ENCODE peak calls at places on chromosomes 16 and 17, in five cellular contexts. One of them, this sample, is unnamed. For H3K9me3, the result is how much of the 10 kb centered on the place peaks cover.

GRCh38 chr16:49700928-49701685 is 154.8 kb downstream of the ZNF423 start:
- DNase-seq in H1: no peak
- DNase-seq in endothelial cell of umbilical vein: no peak
- DNase-seq in spleen: no peak
- DNase-seq in suprapubic skin: no peak
- DNase-seq in this sample: no peak

GRCh38 chr17:27621557-27621956 is 9.4 kb upstream of the LGALS9 start:
- DNase-seq in endothelial cell of umbilical vein: no peak
- DNase-seq in suprapubic skin: no peak
- DNase-seq in H1: no peak
- DNase-seq in spleen: no peak
- DNase-seq in this sample: no peak

GRCh38 chr17:82384730-82385429 is 13.3 kb downstream of the UTS2R start:
- DNase-seq in spleen: no peak
- DNase-seq in suprapubic skin: no peak
- DNase-seq in endothelial cell of umbilical vein: no peak
- DNase-seq in H1: no peak
- DNase-seq in this sample: no peak

GRCh38 chr17:48003686-48004120 is 32.8 kb downstream of the CDK5RAP3 start:
- DNase-seq in endothelial cell of umbilical vein: no peak
- DNase-seq in spleen: no peak
- DNase-seq in suprapubic skin: no peak
- DNase-seq in H1: no peak
- DNase-seq in this sample: no peak

GRCh38 chr17:17051380-17051779 is 9.1 kb downstream of the MPRIP start:
- DNase-seq in suprapubic skin: peak
- DNase-seq in H1: no peak
- DNase-seq in spleen: no peak
- DNase-seq in endothelial cell of umbilical vein: no peak
- DNase-seq in this sample: no peak

GRCh38 chr17:4950757-4951204 is at the start of gene ENO3:
- DNase-seq in suprapubic skin: no peak
- DNase-seq in endothelial cell of umbilical vein: no peak
- DNase-seq in spleen: no peak
- DNase-seq in H1: peak
- DNase-seq in this sample: no peak

GRCh38 chr17:66135896-66136295 is 56.0 kb downstream of the CEP112 start:
- DNase-seq in H1: no peak
- DNase-seq in suprapubic skin: no peak
- DNase-seq in endothelial cell of umbilical vein: no peak
- DNase-seq in spleen: no peak
- DNase-seq in this sample: no peak

GRCh38 chr17:63816123-63816522 is 11.1 kb upstream of the PSMC5 start:
- DNase-seq in H1: no peak
- DNase-seq in suprapubic skin: no peak
- DNase-seq in endothelial cell of umbilical vein: no peak
- DNase-seq in spleen: no peak
- DNase-seq in this sample: no peak

GRCh38 chr16:66409156-66409555 is 17.9 kb upstream of the BEAN1 start:
- DNase-seq in suprapubic skin: no peak
- DNase-seq in spleen: no peak
- DNase-seq in H1: no peak
- DNase-seq in endothelial cell of umbilical vein: no peak
- DNase-seq in this sample: no peak

GRCh38 chr16:81238296-81239011 is at the start of gene BCO1:
- DNase-seq in suprapubic skin: no peak
- DNase-seq in endothelial cell of umbilical vein: peak
- DNase-seq in H1: no peak
- DNase-seq in spleen: peak
- DNase-seq in this sample: no peak

GRCh38 chr17:14428640-14429029 is 127.8 kb downstream of the HS3ST3B1 start:
- DNase-seq in suprapubic skin: no peak
- DNase-seq in H1: no peak
- DNase-seq in endothelial cell of umbilical vein: no peak
- DNase-seq in spleen: peak
- DNase-seq in this sample: no peak

GRCh38 chr17:14048169-14048568 is 21.1 kb upstream of the COX10 start:
- DNase-seq in endothelial cell of umbilical vein: no peak
- DNase-seq in spleen: no peak
- DNase-seq in suprapubic skin: no peak
- DNase-seq in H1: no peak
- DNase-seq in this sample: no peak

GRCh38 chr17:75084039-75084660 is 3.6 kb upstream of the SLC16A5 start:
- DNase-seq in H1: no peak
- DNase-seq in spleen: no peak
- DNase-seq in suprapubic skin: no peak
- DNase-seq in endothelial cell of umbilical vein: peak
- DNase-seq in this sample: no peak

GRCh38 chr17:39525801-39526506 is 64.7 kb downstream of the CDK12 start:
- DNase-seq in endothelial cell of umbilical vein: no peak
- DNase-seq in suprapubic skin: no peak
- DNase-seq in spleen: no peak
- DNase-seq in H1: no peak
- DNase-seq in this sample: no peak

GRCh38 chr17:44902135-44902760 is 3.0 kb upstream of the EFTUD2 start:
- DNase-seq in H1: no peak
- DNase-seq in spleen: no peak
- DNase-seq in suprapubic skin: no peak
- DNase-seq in endothelial cell of umbilical vein: no peak
- DNase-seq in this sample: no peak

GRCh38 chr16:52925143-52925542 is 127.6 kb downstream of the CHD9NB start:
- DNase-seq in H1: no peak
- DNase-seq in suprapubic skin: no peak
- DNase-seq in endothelial cell of umbilical vein: no peak
- DNase-seq in spleen: no peak
- DNase-seq in this sample: no peak

GRCh38 chr16:69485361-69485760 is 60.9 kb downstream of the CYB5B start:
- DNase-seq in spleen: no peak
- DNase-seq in endothelial cell of umbilical vein: no peak
- DNase-seq in H1: no peak
- DNase-seq in suprapubic skin: no peak
- DNase-seq in this sample: no peak

GRCh38 chr16:50373345-50373701 is 4.5 kb upstream of the BRD7 start:
- DNase-seq in suprapubic skin: no peak
- DNase-seq in endothelial cell of umbilical vein: no peak
- DNase-seq in H1: no peak
- DNase-seq in spleen: no peak
- DNase-seq in this sample: no peak

GRCh38 chr17:81160747-81161453 is 4.4 kb upstream of the PVALEF start:
- DNase-seq in spleen: peak
- DNase-seq in H1: no peak
- DNase-seq in suprapubic skin: no peak
- DNase-seq in endothelial cell of umbilical vein: no peak
- DNase-seq in this sample: no peak

GRCh38 chr17:77212081-77212832 is 71.5 kb downstream of the SEC14L1 start:
- DNase-seq in H1: no peak
- DNase-seq in spleen: no peak
- DNase-seq in endothelial cell of umbilical vein: no peak
- DNase-seq in suprapubic skin: no peak
- DNase-seq in this sample: no peak

GRCh38 chr16:89923640-89924297 is 627 bp downstream of the TUBB3 start:
- DNase-seq in endothelial cell of umbilical vein: no peak
- DNase-seq in spleen: no peak
- DNase-seq in H1: peak
- DNase-seq in suprapubic skin: no peak
- DNase-seq in this sample: no peak

GRCh38 chr16:3214904-3215600 is 19.9 kb downstream of the ZNF200 start:
- DNase-seq in spleen: no peak
- DNase-seq in H1: no peak
- DNase-seq in endothelial cell of umbilical vein: no peak
- DNase-seq in suprapubic skin: no peak
- DNase-seq in this sample: no peak

GRCh38 chr16:3216263-3216640 is 18.7 kb downstream of the ZNF200 start:
- DNase-seq in spleen: no peak
- DNase-seq in endothelial cell of umbilical vein: no peak
- DNase-seq in suprapubic skin: no peak
- DNase-seq in H1: no peak
- DNase-seq in this sample: no peak

GRCh38 chr16:3212567-3212966 is 22.4 kb downstream of the ZNF200 start:
- DNase-seq in suprapubic skin: no peak
- DNase-seq in spleen: no peak
- DNase-seq in H1: no peak
- DNase-seq in endothelial cell of umbilical vein: no peak
- DNase-seq in this sample: no peak

GRCh38 chr16:3212006-3212405 is 23.0 kb downstream of the ZNF200 start:
- DNase-seq in endothelial cell of umbilical vein: no peak
- DNase-seq in spleen: no peak
- DNase-seq in H1: no peak
- DNase-seq in suprapubic skin: no peak
- DNase-seq in this sample: no peak

DNA sequence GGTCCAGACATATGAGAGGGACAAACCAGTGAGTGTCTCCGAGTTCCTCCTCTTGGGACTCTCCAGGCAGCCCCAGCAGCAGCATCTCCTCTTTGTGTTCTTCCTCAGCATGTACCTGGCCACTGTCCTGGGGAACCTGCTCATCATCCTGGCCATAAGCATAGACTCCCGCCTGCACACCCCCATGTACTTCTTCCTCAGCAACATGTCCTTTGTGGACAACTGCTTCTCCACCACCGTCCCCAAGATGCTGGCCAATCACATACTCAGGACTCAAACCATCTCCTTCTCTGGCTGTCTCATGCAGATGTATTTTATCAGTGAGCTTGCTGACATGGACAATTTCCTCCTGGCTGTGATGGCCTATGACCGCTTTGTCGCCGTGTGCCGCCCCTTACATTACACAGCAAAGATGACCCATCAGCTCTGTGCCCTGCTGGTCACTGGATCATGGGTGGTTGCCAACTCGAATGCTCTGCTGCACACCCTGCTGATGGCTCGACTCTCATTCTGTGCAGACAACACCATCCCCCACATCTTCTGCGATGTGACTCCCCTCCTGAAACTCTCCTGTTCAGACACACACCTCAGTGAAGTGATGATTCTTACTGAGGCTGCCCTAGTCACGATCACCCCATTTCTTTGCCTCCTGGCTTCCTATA is 19.2 kb downstream of the ZNF200 start:
- DNase-seq in spleen: no peak
- DNase-seq in suprapubic skin: no peak
- DNase-seq in endothelial cell of umbilical vein: no peak
- DNase-seq in H1: no peak
- DNase-seq in this sample: no peak
- H3K9me3 ChIP-seq in spleen: under half
- H3K9me3 ChIP-seq in suprapubic skin: under half
- H3K9me3 ChIP-seq in endothelial cell of umbilical vein: under half
- H3K9me3 ChIP-seq in H1: under half
- H3K9me3 ChIP-seq in this sample: under half

DNA sequence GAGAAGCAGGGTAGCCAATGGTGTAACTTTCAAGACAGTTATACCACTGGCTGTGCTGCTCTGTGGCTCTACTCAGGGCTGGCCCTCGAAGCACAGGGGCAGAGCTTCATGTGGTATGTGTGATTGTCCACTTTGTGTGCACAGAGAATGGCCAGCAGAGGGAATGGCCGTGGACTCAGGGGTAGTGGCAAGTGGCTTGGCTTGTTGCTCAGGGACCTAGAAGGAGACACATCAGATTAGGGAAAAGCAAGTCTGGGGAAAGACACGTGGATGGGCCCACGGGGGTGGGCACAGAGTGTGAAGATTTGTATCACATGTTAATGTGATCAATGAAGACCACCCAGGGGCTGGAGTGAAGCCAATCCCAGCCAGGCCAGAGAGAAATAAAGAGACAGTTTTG is 20.0 kb upstream of the XYLT2 start:
- DNase-seq in spleen: no peak
- DNase-seq in suprapubic skin: no peak
- DNase-seq in H1: no peak
- DNase-seq in endothelial cell of umbilical vein: no peak
- DNase-seq in this sample: no peak
- H3K4me3 ChIP-seq in spleen: no peak
- H3K4me3 ChIP-seq in suprapubic skin: no peak
- H3K4me3 ChIP-seq in H1: no peak
- H3K4me3 ChIP-seq in endothelial cell of umbilical vein: no peak
- H3K4me3 ChIP-seq in this sample: no peak

DNA sequence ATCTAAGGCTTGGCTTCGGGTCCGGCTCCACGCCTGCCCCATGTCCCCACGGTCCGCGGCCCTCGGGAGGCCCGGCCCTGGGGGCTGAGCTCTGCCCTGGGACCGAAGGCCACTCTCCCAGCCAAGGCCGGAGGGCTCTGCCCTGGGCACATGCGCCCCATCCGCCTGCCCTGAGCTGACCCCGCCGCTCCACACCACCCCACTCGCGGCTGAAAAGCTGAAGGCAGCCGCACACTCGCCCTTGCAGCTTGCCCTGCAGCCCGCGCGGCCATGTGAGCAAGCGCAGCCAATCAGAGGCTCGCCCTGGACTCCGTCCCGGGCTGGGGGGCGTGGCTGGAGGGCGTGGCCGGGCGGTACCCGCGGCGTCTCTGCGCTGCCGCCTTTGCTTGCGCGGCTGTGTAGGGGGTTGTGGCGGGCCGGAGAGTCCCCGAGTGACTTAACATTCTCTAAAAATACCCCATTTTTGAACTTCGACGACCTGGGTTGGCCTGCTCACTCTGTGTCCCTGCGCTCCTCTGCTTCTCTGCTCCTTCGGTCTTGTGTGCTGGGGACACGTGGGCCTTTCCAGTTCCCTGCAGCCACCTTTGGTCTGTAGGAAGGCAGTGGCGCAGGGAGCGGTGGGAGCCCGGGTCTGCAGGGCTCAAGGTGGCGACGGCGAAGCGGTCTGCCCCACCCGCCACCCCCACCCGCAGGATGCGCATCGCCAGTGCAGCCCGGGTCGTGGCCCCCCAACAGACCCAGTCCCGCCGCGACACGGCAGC is 8.8 kb upstream of the MAP2K3 start:
- DNase-seq in endothelial cell of umbilical vein: peak
- DNase-seq in H1: peak
- DNase-seq in suprapubic skin: peak
- DNase-seq in spleen: peak
- DNase-seq in this sample: no peak
- TF ChIP-seq POLR2AphosphoS5 in endothelial cell of umbilical vein: no peak
- TF ChIP-seq POLR2AphosphoS5 in H1: no peak
- TF ChIP-seq POLR2AphosphoS5 in suprapubic skin: no peak
- TF ChIP-seq POLR2AphosphoS5 in spleen: peak
- TF ChIP-seq POLR2AphosphoS5 in this sample: peak

DNA sequence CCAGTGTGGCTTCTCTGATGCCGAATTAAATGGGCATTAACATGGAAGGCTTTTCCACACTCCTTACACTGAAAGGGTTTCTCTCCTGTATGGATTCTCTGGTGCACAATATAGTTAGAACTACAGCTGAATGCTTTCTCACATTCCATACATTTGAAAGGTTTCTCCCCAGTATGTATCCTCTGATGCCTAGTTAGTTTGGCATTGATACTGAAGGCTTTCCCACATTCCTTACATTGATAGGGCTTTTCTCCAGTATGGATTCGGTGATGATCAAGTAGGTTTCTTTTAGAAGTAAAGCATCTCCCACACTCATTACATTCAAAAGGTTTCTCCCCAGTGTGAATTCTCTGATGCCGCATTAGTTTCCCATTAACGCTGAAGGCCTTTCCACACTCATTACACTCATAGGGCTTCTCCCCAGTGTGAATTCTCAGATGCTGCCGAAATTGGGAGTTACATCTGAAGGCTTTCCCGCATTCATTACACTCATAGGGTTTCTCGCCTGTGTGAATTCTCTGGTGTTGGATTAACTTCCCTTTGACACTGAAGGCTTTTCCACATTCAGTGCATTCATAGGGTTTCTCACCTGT is 6.5 kb upstream of the TLE7 start:
- DNase-seq in H1: no peak
- DNase-seq in spleen: no peak
- DNase-seq in endothelial cell of umbilical vein: no peak
- DNase-seq in suprapubic skin: no peak
- DNase-seq in this sample: no peak
- H3K9me3 ChIP-seq in H1: half or more
- H3K9me3 ChIP-seq in spleen: half or more
- H3K9me3 ChIP-seq in endothelial cell of umbilical vein: under half
- H3K9me3 ChIP-seq in suprapubic skin: half or more
- H3K9me3 ChIP-seq in this sample: half or more